ENCODE peak calls at places on chromosomes 12 and 14, in five cellular contexts. Y is epithelial cell of esophagus; S is activated CD4-positive, alpha-beta T cell treated with anti-CD3 and anti-CD28 coated beads for 24 hours; X is T-cell; U is heart left ventricle. R is an unnamed sample.

GRCh38 chr12:52032431-52032796 is 18.8 kb upstream of the NR4A1 start:
- DNase-seq in Y (peak), S (no peak), X (no peak), U (peak), R (peak)

GRCh38 chr12:43285248-43285647 is 266.8 kb downstream of the ADAMTS20 start:
- DNase-seq in Y (peak), S (no peak), X (no peak), U (no peak), R (no peak)

GRCh38 chr12:2801044-2801783 is 6.4 kb downstream of the FKBP4 start:
- DNase-seq in Y (no peak), S (no peak), X (no peak), U (peak), R (no peak)

GRCh38 chr14:30521899-30522736 is 36.8 kb upstream of the G2E3 start:
- DNase-seq in Y (peak), S (no peak), X (no peak), U (no peak), R (no peak)

GRCh38 chr12:69129014-69129413 is 110.4 kb upstream of the CPSF6 start:
- DNase-seq in Y (peak), S (no peak), X (no peak), U (no peak), R (no peak)

GRCh38 chr12:76719171-76719631 is 44.7 kb upstream of the ZDHHC17 start:
- DNase-seq in Y (peak), S (no peak), X (no peak), U (no peak), R (no peak)

GRCh38 chr12:27673285-27673684 is 23.0 kb upstream of the REP15 start:
- DNase-seq in Y (no peak), S (no peak), X (no peak), U (no peak), R (no peak)

GRCh38 chr12:92403210-92404175 is 257.8 kb upstream of the BTG1 start:
- DNase-seq in Y (no peak), S (peak), X (peak), U (no peak), R (no peak)

GRCh38 chr12:45725631-45726593 is 3.6 kb upstream of the ARID2 start:
- DNase-seq in Y (peak), S (no peak), X (peak), U (peak), R (no peak)

GRCh38 chr12:124795081-124795948 is 68.3 kb downstream of the SCARB1 start:
- DNase-seq in Y (no peak), S (no peak), X (no peak), U (no peak), R (no peak)

GRCh38 chr12:57536597-57536942 is 10.4 kb downstream of the DCTN2 start:
- DNase-seq in Y (no peak), S (no peak), X (no peak), U (no peak), R (no peak)

GRCh38 chr12:130357729-130358330 is 20.1 kb downstream of the PIWIL1 start:
- DNase-seq in Y (peak), S (no peak), X (no peak), U (no peak), R (no peak)

GRCh38 chr12:50650285-50650684 is 113.6 kb upstream of the ATF1 start:
- DNase-seq in Y (no peak), S (no peak), X (no peak), U (no peak), R (no peak)

GRCh38 chr12:76313289-76313688 is 34.9 kb downstream of the BBS10 start:
- DNase-seq in Y (no peak), S (no peak), X (no peak), U (no peak), R (no peak)

GRCh38 chr12:15863984-15864383 is 18.2 kb upstream of the STRAP start:
- DNase-seq in Y (no peak), S (no peak), X (no peak), U (no peak), R (no peak)

GRCh38 chr12:129467749-129468148 is 436.1 kb downstream of the TMEM132D start:
- DNase-seq in Y (no peak), S (no peak), X (no peak), U (no peak), R (no peak)

GRCh38 chr12:119936705-119937323 is 52.2 kb upstream of the BICDL1 start:
- DNase-seq in Y (peak), S (no peak), X (no peak), U (no peak), R (no peak)

GRCh38 chr12:23585156-23585781 is 364.2 kb downstream of the SOX5 start:
- DNase-seq in Y (no peak), S (no peak), X (no peak), U (no peak), R (no peak)

GRCh38 chr14:92514844-92515509 is 1.4 kb downstream of the RIN3 start:
- DNase-seq in Y (no peak), S (no peak), X (no peak), U (no peak), R (no peak)

GRCh38 chr12:108846320-108846719 is 11.1 kb downstream of the SSH1 start:
- DNase-seq in Y (no peak), S (no peak), X (no peak), U (peak), R (peak)

GRCh38 chr12:1837541-1838206 is 17.3 kb downstream of the LRTM2 start:
- DNase-seq in Y (no peak), S (no peak), X (no peak), U (no peak), R (no peak)

GRCh38 chr12:40691913-40692616 is at the start of gene CNTN1:
- DNase-seq in Y (peak), S (no peak), X (no peak), U (peak), R (no peak)

GRCh38 chr12:120496353-120497340 is 734 bp downstream of the DYNLL1 start:
- DNase-seq in Y (peak), S (peak), X (peak), U (peak), R (peak)

GRCh38 chr12:130480887-130481286 is 143.2 kb downstream of the PIWIL1 start:
- DNase-seq in Y (no peak), S (no peak), X (no peak), U (no peak), R (no peak)

GRCh38 chr12:13165578-13166120 is 30.9 kb upstream of the EMP1 start:
- DNase-seq in Y (peak), S (peak), X (peak), U (peak), R (peak)

GRCh38 chr12:52525661-52526499 is 5.7 kb upstream of the KRT5 start:
- DNase-seq in Y (no peak), S (no peak), X (no peak), U (no peak), R (no peak)